ENCODE peak calls at places on chromosomes 7 and 10, in four cellular contexts. X, N, L and M are unnamed samples.

GRCh38 chr7:20238754-20239324 is 21.7 kb upstream of the MACC1 start:
- DNase-seq in X (peak), N (no peak), L (no peak), M (no peak)

GRCh38 chr10:87659571-87660483 is at the start of gene PAPSS2:
- DNase-seq in X (peak), N (no peak), L (no peak), M (no peak)

GRCh38 chr10:15482168-15482567 is 111.1 kb upstream of the FAM171A1 start:
- DNase-seq in X (no peak), N (no peak), L (no peak), M (no peak)

GRCh38 chr7:80521809-80522208 is 9.9 kb upstream of the GNAT3 start:
- DNase-seq in X (no peak), N (no peak), L (no peak), M (no peak)

GRCh38 chr10:133358920-133359300 is 1.1 kb upstream of the FUOM start:
- DNase-seq in X (no peak), N (no peak), L (no peak), M (no peak)

GRCh38 chr7:159094919-159095915 is 49.5 kb downstream of the VIPR2 start:
- DNase-seq in X (no peak), N (no peak), L (no peak), M (no peak)

GRCh38 chr7:30584970-30585369 is 9.7 kb upstream of the GARS1 start:
- DNase-seq in X (no peak), N (no peak), L (no peak), M (no peak)

GRCh38 chr10:63487990-63488389 is 22.2 kb upstream of the JMJD1C start:
- DNase-seq in X (no peak), N (no peak), L (no peak), M (no peak)

GRCh38 chr7:77657427-77658331 is 38.6 kb upstream of the RSBN1L start:
- DNase-seq in X (peak), N (peak), L (no peak), M (no peak)

GRCh38 chr10:116742367-116743265 is at the start of gene HSPA12A:
- DNase-seq in X (peak), N (no peak), L (no peak), M (no peak)

GRCh38 chr10:72740526-72740925 is 48.6 kb downstream of the MCU start:
- DNase-seq in X (peak), N (no peak), L (peak), M (no peak)

GRCh38 chr7:30225863-30226361 is 58.5 kb upstream of the ZNRF2 start:
- DNase-seq in X (peak), N (peak), L (no peak), M (no peak)

GRCh38 chr10:100962346-100963080 is 6.8 kb upstream of the SEMA4G start:
- DNase-seq in X (no peak), N (no peak), L (no peak), M (no peak)

GRCh38 chr10:34299105-34299611 is 515.9 kb downstream of the PARD3 start:
- DNase-seq in X (peak), N (no peak), L (no peak), M (no peak)

GRCh38 chr7:84363741-84364140 is 169.2 kb upstream of the SEMA3A start:
- DNase-seq in X (no peak), N (no peak), L (no peak), M (no peak)

GRCh38 chr10:49374740-49375139 is 21.1 kb downstream of the DRGX start:
- DNase-seq in X (no peak), N (no peak), L (no peak), M (no peak)

GRCh38 chr7:114860196-114860595 is 61.7 kb upstream of the MDFIC start:
- DNase-seq in X (peak), N (no peak), L (no peak), M (no peak)

GRCh38 chr10:50622497-50623298 is 1.1 kb downstream of the SGMS1 start:
- DNase-seq in X (no peak), N (peak), L (no peak), M (no peak)

GRCh38 chr10:78893217-78893616 is 175.5 kb upstream of the ZMIZ1 start:
- DNase-seq in X (no peak), N (no peak), L (no peak), M (no peak)

GRCh38 chr7:767941-768729 is 41.1 kb upstream of the PRKAR1B start:
- DNase-seq in X (no peak), N (no peak), L (no peak), M (no peak)

GRCh38 chr7:110317699-110318265 is 773.1 kb upstream of the LRRN3 start:
- DNase-seq in X (no peak), N (no peak), L (no peak), M (no peak)

GRCh38 chr7:131249003-131249402 is 78.7 kb upstream of the MKLN1 start:
- DNase-seq in X (peak), N (no peak), L (peak), M (no peak)

GRCh38 chr7:47819054-47819920 is 129.0 kb downstream of the PKD1L1 start:
- DNase-seq in X (peak), N (peak), L (peak), M (peak)

GRCh38 chr7:121394709-121395140 is 1.4 kb downstream of the FAM3C start:
- DNase-seq in X (no peak), N (no peak), L (no peak), M (no peak)
- H3K27ac ChIP-seq in X (no peak), N (no peak), L (peak), M (no peak)

DNA sequence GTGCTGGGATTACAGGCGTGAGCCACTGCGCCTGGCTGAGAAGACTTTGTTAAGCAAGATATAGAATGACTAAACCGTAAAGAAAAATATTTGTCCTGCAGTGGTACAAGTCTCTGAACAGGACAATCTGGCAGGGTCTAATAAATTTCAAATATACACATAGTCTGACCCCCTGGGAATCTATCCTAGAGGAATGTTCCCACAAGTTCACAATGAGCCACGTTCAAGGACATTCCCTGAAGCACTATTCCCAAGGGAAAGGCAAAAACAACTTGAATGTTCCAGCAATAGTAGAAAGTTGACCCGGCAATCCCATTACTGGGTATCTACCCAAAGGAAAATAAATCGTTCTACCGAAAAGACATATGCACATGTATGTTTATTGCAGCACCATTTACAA is 82.0 kb downstream of the HIP1 start:
- DNase-seq in X (no peak), N (no peak), L (no peak), M (no peak)
- H3K27ac ChIP-seq in X (no peak), N (no peak), L (no peak), M (no peak)

DNA sequence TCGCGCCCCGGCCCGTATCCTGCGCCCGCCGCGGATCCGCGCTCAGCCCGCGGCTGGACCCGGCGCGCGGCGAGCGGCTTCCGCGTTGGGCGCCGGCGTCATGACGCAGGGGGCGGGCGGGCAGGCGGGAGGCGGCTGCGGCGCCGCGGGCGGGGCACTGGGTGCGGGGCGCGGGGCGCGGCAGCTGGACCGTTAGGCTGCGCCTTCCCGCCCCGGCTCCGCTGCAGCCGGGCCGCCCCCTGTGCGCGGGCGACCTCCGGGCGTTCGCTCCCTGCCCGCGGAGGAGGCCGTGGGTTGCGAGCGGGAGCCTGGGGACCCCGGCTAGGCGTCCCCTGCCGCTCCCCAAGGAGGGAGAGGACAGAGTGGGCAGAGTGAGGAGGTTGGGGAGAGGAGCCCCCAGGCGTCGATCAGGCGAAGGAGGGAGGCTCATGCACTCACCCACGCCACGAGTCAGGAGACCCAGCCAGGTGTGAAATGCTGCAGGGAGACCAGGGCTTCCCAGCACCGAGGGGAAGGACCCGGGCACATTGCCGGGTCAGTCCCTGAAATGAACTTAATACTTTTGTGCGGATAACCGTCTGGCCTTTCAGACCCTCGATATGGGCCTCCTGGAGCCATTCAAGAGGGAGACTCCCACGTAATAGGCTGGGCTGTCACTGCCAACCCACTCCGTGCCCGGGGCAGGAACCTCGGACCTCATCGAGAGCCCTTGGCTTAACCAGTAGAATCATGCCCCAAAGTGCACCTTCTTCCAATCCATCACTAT is at the start of gene PIP4K2A:
- DNase-seq in X (peak), N (peak), L (no peak), M (no peak)
- H3K27ac ChIP-seq in X (peak), N (peak), L (peak), M (no peak)

GRCh38 chr7:116316838-116317612 is 106.7 kb downstream of the TES start:
- DNase-seq in X (peak), N (no peak), L (peak), M (no peak)
- H3K27ac ChIP-seq in X (peak), N (no peak), L (peak), M (no peak)

GRCh38 chr7:129188372-129188891 is at the start of gene SMO:
- DNase-seq in X (no peak), N (no peak), L (no peak), M (no peak)
- H3K27ac ChIP-seq in X (no peak), N (no peak), L (no peak), M (no peak)

GRCh38 chr7:55048221-55048859 is 29.5 kb downstream of the EGFR start:
- DNase-seq in X (no peak), N (no peak), L (no peak), M (no peak)
- H3K27ac ChIP-seq in X (peak), N (no peak), L (peak), M (no peak)

DNA sequence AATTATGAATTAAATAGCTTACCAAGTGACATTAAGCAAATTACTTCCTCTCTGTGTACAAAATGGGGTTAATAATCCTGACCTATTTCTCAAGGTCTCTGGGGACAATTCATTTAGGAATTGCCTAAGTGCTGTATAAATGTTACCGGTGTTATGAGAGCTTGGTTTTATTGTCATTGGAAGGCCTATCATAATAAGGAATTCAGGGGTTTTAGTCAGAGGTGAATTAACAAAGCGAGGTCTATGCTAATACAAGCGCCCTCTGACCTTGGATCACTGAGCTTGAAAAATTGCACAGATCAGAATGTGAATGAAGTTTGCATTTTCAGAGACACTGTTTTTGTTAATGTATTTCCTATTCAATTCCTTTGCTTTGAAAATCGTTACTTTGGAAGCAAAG is 133.3 kb downstream of the NRCAM start:
- DNase-seq in X (no peak), N (no peak), L (no peak), M (no peak)
- H3K27ac ChIP-seq in X (no peak), N (no peak), L (no peak), M (no peak)